ENCODE peak calls at places on chromosomes 2 and 18, in four cellular contexts. W is heart right ventricle, X is pancreas, I is K562. K is an unnamed sample. For H3K9me3, the result is how much of the 10 kb centered on the place peaks cover.

GRCh38 chr2:17858064-17858463 is 20.4 kb upstream of the KCNS3 start:
- DNase-seq in X (no peak), W (no peak), I (no peak), K (no peak)

GRCh38 chr2:109380502-109381326 is 233.1 kb downstream of the SEPTIN10 start:
- DNase-seq in X (no peak), I (no peak), W (no peak), K (peak)

GRCh38 chr2:94875064-94875819 is 4.0 kb downstream of the TEKT4 start:
- DNase-seq in I (no peak), W (no peak), X (no peak), K (no peak)

GRCh38 chr2:105796131-105796638 is 51.5 kb downstream of the NCK2 start:
- DNase-seq in X (no peak), I (no peak), W (no peak), K (no peak)

GRCh38 chr2:19709553-19709952 is 192.2 kb downstream of the TTC32 start:
- DNase-seq in X (no peak), I (no peak), W (no peak), K (no peak)

GRCh38 chr2:134515137-134515536 is 203.7 kb downstream of the TMEM163 start:
- DNase-seq in X (no peak), I (no peak), W (no peak), K (no peak)

GRCh38 chr2:40228296-40228695 is 223.6 kb downstream of the SLC8A1 start:
- DNase-seq in W (no peak), I (no peak), X (no peak), K (no peak)

GRCh38 chr18:50127516-50128229 is 67.3 kb downstream of the MYO5B start:
- DNase-seq in W (no peak), I (no peak), X (no peak), K (no peak)

GRCh38 chr2:183117226-183117625 is 7.0 kb upstream of the NUP35 start:
- DNase-seq in I (no peak), W (no peak), X (no peak), K (no peak)

GRCh38 chr2:143205106-143205764 is 76.0 kb downstream of the ARHGAP15 start:
- DNase-seq in I (no peak), X (no peak), W (no peak), K (no peak)

GRCh38 chr2:119730598-119731278 is 29.0 kb upstream of the PTPN4 start:
- DNase-seq in X (no peak), W (no peak), I (no peak), K (peak)

GRCh38 chr18:39523281-39523680 is 1957.7 kb upstream of the CELF4 start:
- DNase-seq in X (no peak), W (no peak), I (no peak), K (no peak)

GRCh38 chr2:79982445-79982844 is 322.1 kb downstream of the LRRTM1 start:
- DNase-seq in W (no peak), X (no peak), I (peak), K (no peak)

GRCh38 chr2:24421668-24422067 is 61.3 kb upstream of the ITSN2 start:
- DNase-seq in W (peak), I (peak), X (peak), K (peak)

GRCh38 chr2:102391530-102391929 is 31.4 kb upstream of the IL18RAP start:
- DNase-seq in I (no peak), W (no peak), X (no peak), K (no peak)

GRCh38 chr2:159788218-159788617 is 9.8 kb downstream of the CD302 start:
- DNase-seq in I (no peak), W (no peak), X (no peak), K (no peak)

GRCh38 chr2:240605867-240606743 is 19.2 kb upstream of the GPR35 start:
- DNase-seq in I (no peak), X (no peak), W (no peak), K (no peak)

GRCh38 chr2:207049122-207049521 is 109.8 kb downstream of the CPO start:
- DNase-seq in I (no peak), X (no peak), W (no peak), K (no peak)

GRCh38 chr2:196592912-196593881 is 46.3 kb upstream of the CCDC150 start:
- DNase-seq in I (peak), W (peak), X (no peak), K (no peak)

GRCh38 chr2:172234716-172235661 is 132.3 kb upstream of the DLX2 start:
- DNase-seq in I (no peak), X (no peak), W (peak), K (peak)

GRCh38 chr2:220044383-220044782 is 417.0 kb downstream of the SLC4A3 start:
- DNase-seq in I (no peak), X (no peak), W (no peak), K (no peak)

GRCh38 chr2:72028996-72029395 is 118.7 kb downstream of the CYP26B1 start:
- DNase-seq in W (peak), I (no peak), X (no peak), K (peak)

GRCh38 chr2:74501335-74502071 is 2.1 kb upstream of the LBX2 start:
- DNase-seq in I (peak), X (no peak), W (no peak), K (no peak)

GRCh38 chr2:201936817-201937216 is 96.8 kb upstream of the FZD7 start:
- DNase-seq in W (no peak), X (no peak), I (no peak), K (no peak)

GRCh38 chr18:48038636-48039035 is 108.2 kb upstream of the SMAD2 start:
- DNase-seq in W (no peak), X (no peak), I (no peak), K (no peak)

GRCh38 chr2:63044360-63045327 is 6.0 kb upstream of the OTX1 start:
- DNase-seq in X (no peak), W (no peak), I (no peak), K (no peak)

GRCh38 chr18:35386600-35387366 is 9.6 kb upstream of the ZNF396 start:
- DNase-seq in X (peak), W (peak), I (peak), K (peak)

GRCh38 chr2:121903037-121903689 is 147.7 kb downstream of the TSN start:
- DNase-seq in X (no peak), W (peak), I (no peak), K (no peak)

GRCh38 chr2:31332521-31332920 is 82.0 kb downstream of the XDH start:
- DNase-seq in X (no peak), I (no peak), W (no peak), K (no peak)

GRCh38 chr2:224038049-224038829 is 847 bp downstream of the SERPINE2 start:
- DNase-seq in X (peak), I (no peak), W (no peak), K (no peak)

GRCh38 chr2:9403924-9404323 is 19.4 kb downstream of the ITGB1BP1 start:
- DNase-seq in W (no peak), X (no peak), I (no peak), K (no peak)

GRCh38 chr2:179059026-179059680 is 9.2 kb upstream of the CCDC141 start:
- DNase-seq in I (no peak), X (no peak), W (no peak), K (no peak)

GRCh38 chr2:147440694-147441093 is 404.1 kb upstream of the ACVR2A start:
- DNase-seq in X (no peak), I (no peak), W (no peak), K (no peak)

GRCh38 chr2:240377366-240377765 is 58.1 kb upstream of the GPC1 start:
- DNase-seq in W (no peak), X (no peak), I (no peak), K (no peak)

GRCh38 chr2:240558229-240558885 is 569 bp upstream of the ANKMY1 start:
- DNase-seq in I (no peak), X (peak), W (no peak), K (no peak)

GRCh38 chr2:238016526-238016925 is 44.3 kb upstream of the SCLY start:
- DNase-seq in I (no peak), W (no peak), X (no peak), K (no peak)

GRCh38 chr2:38835015-38835601 is 40.6 kb downstream of the DHX57 start:
- DNase-seq in X (no peak), I (no peak), W (no peak), K (no peak)

GRCh38 chr18:23569299-23570063 is 16.8 kb downstream of the NPC1 start:
- DNase-seq in W (no peak), X (no peak), I (no peak), K (no peak)

GRCh38 chr2:16126141-16126968 is 186.0 kb downstream of the MYCN start:
- DNase-seq in W (no peak), I (no peak), X (no peak), K (no peak)

GRCh38 chr2:16125614-16126125 is 185.3 kb downstream of the MYCN start:
- DNase-seq in X (no peak), I (no peak), W (no peak), K (no peak)

GRCh38 chr2:16128746-16129610 is 188.6 kb downstream of the MYCN start:
- DNase-seq in I (no peak), W (no peak), X (no peak), K (no peak)

GRCh38 chr2:16127958-16128357 is 187.6 kb downstream of the MYCN start:
- DNase-seq in X (no peak), I (no peak), W (no peak), K (no peak)

DNA sequence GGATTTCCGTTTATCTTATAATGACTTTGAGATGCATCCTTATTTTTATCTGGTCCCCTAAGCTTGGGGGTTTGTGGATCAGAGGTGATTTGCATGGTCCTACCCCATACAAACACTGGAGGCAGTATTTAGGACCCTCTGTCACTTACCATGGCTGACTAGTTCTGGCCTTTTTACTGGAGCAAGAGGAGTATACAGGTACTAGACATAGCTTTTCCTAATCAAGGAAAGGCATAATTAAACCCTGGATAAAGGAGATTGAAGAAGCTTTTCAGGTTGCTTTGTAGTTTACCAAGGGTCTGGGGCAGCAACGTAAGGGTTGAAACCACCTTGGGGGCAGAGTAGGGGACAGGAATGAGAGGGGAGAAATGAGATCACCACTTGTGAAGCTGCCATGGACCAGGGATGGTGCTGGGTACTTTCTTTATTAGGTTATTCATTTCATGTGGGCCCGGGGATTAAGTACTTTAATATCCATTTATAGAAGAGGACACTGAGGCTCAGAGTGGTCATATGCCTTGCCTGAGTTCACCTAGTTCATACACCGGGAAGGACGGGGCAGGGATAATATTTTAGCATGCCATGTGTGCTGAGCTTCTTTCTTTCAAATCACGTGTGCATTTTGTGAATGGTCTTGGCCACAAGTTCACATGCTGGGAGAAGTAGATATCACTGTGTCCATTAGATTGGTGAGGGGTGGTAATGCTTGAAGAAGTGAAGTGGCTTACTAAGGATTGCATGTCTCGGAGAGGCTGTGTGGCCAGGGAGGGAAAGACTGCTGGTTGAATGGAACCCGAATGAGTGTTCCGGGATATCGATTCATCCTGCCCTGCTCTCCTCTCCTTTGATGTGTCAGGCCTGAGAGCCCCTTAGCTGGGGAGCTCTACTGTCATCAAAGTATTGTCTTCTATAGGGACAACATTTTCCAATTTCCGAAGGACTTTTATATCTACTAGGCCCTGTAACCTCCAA is 186.9 kb downstream of the MYCN start:
- DNase-seq in W (no peak), X (no peak), I (no peak), K (no peak)
- H3K9me3 ChIP-seq in W (under half), X (under half), I (under half), K (under half)

GRCh38 chr2:26970928-26971627 is 641 bp downstream of the MAPRE3 start:
- DNase-seq in I (peak), W (peak), X (no peak), K (no peak)

GRCh38 chr2:26968001-26968400 is 2.4 kb upstream of the MAPRE3 start:
- DNase-seq in X (no peak), I (no peak), W (no peak), K (no peak)

GRCh38 chr2:26969089-26969844 is 1.2 kb upstream of the MAPRE3 start:
- DNase-seq in W (no peak), X (no peak), I (no peak), K (no peak)

GRCh38 chr2:26971911-26972786 is 1.7 kb downstream of the MAPRE3 start:
- DNase-seq in X (no peak), I (no peak), W (no peak), K (peak)

DNA sequence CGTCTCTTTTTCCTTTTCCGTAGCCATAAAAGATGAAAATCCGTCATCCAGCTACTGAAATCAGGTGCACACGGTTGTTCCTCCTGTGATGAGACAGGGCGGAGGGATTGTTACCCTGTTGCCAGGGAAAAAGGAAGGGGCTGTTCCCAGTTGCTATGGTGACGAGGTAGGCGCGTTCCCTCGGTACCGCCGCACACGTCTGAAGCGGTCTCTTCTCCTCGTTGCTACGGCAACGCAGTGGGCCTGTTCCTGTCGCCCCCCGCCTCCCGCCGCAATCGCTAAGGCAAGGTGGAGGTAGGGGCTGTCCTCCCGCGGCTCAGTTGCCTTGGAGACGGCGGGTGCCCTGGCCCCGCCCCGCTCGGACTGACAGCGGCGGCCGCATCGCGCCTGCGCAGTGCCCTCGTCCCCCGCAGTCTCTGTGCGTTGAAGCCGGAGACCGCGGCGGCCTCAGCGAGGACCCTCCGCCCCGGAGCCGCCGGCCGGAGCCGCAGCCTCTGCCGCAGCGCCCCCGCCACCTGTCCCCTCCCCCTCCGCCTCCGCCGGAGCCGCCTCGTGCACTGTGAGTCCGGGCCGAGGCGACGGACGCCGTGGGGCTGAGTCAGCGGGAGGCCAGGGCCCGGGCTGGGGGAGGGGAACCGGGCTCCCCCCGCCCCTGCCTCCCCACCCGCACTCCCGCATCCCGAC is at the start of gene MAPRE3:
- DNase-seq in I (peak), W (peak), X (peak), K (peak)
- H3K4me3 ChIP-seq in I (peak), W (peak), X (peak), K (peak)

DNA sequence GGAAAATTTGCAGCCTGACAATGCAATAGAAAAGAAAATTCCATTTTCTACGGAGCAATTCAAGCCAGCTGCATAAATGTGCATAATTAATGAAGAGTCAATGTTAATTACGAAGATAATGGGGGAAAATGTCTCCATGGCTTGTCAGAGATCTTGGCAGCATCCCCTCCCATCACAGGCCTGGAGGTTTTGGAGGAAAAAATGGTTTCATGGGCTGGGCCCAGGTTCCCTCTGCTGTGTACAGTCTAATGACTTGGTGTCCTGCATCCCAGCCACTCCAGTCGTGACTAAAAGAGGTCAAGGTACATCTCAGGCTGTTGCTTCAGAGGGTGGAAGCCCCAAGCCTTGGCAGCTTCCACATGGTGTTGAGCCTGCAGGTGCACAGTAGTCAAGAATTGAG is 779.7 kb downstream of the DCDC2C start:
- DNase-seq in W (no peak), I (no peak), X (no peak), K (no peak)
- H3K9me3 ChIP-seq in W (under half), I (under half), X (under half), K (under half)

DNA sequence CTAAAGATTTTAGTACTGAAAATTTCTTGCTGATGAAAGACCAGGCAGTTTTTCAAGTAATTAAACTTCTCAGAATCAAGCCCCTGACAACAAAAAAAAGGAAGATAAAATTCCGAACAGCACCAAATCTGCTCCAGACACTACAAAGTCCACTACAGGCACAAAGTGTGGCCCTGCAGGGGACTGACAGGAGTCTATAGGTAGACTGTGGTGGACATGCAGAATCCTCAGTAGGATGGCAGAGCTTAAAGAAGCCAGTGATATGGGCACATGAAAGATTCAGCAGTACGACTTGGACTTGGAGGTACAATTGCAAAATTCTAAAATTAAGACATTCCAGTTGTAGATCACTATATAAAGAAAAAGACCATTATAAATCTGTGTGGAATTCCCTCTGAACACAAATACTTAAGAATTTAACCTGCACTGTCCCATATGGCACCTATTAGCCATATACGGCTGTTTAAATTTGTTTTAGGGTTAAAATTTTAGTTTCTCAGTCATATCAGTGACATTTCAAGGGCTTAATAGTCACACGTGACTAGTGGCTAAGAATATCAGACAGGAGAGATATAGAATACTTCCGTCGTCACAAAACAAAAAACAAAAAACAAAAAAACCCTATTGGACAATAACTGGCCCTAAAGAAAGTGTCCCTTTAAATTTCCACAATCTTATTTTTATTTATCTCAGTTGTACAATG is 32.0 kb downstream of the SFT2D3 start:
- DNase-seq in I (no peak), W (no peak), X (no peak), K (no peak)
- H3K4me3 ChIP-seq in I (no peak), W (peak), X (peak), K (no peak)

GRCh38 chr18:711330-711692 is 1.1 kb downstream of the ENOSF1 start:
- DNase-seq in W (no peak), X (peak), I (peak), K (no peak)

GRCh38 chr18:713135-713490 is 683 bp upstream of the ENOSF1 start:
- DNase-seq in X (peak), W (no peak), I (no peak), K (no peak)

GRCh38 chr18:711693-712400 is 583 bp downstream of the ENOSF1 start:
- DNase-seq in W (peak), X (peak), I (peak), K (peak)

GRCh38 chr18:710418-711300 is 1.8 kb downstream of the ENOSF1 start:
- DNase-seq in I (no peak), W (no peak), X (no peak), K (no peak)

DNA sequence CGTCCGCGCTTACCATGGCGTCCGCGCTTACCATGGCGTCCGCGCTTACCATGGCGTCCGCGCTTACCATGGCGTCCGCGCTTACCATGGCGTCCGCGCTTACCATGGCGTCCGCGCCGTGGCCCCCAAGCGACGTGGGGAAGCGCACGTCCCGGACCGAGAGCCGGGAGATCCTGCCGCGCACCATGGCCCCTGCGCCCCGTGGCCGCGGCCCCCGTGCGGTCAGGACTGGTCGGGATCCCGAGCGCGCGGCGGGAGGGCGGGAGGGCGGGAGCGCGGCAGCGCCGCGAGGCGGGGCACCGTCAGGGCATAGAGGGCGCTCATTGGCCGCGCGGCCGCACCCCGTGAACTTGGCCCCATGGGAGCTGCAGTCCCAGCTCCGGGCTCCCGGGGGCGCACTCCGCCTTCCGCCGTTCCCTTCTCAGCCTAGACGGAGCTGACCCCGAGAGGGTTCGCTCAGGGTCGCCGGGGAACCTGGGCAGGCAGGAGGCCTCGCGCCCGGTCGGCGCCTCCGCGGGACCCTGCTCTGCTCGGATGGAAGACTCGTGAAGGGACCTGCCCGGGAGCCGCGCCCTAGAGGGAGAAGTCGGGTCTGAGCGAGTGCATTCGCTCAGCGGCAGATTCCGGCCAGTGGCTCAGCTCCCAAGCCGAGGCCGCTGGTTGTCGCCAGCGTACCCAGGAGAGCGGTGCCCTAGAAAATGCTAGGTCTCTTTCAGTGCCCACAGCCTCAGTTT is at the start of gene ENOSF1:
- DNase-seq in I (peak), X (peak), W (peak), K (peak)
- H3K9me3 ChIP-seq in I (under half), X (under half), W (under half), K (under half)